ENCODE peak calls at places on chromosomes 6 and 20, in seven cellular contexts. K, D, J, S, E, L and A are unnamed samples.

GRCh38 chr20:11952621-11953020 is 34.9 kb downstream of the BTBD3 start:
- DNase-seq in K (no peak), D (no peak), J (peak; percentile 35), S (peak; percentile 34), E (no peak), L (no peak), A (no peak)

GRCh38 chr6:57109905-57110304 is 19.9 kb downstream of the ZNF451 start:
- DNase-seq in K (no peak), D (no peak), J (peak; percentile 2), S (peak; percentile 73), E (no peak), L (no peak), A (no peak)

GRCh38 chr20:57618091-57618765 is 2.0 kb downstream of the ZBP1 start:
- DNase-seq in K (no peak), D (no peak), J (no peak), S (no peak), E (no peak), L (no peak), A (peak; percentile 86)

GRCh38 chr20:23187759-23188158 is 101.6 kb upstream of the CD93 start:
- DNase-seq in K (no peak), D (no peak), J (no peak), S (no peak), E (no peak), L (no peak), A (peak; percentile 80)

GRCh38 chr6:70847685-70848084 is 109.2 kb downstream of the B3GAT2 start:
- DNase-seq in K (no peak), D (no peak), J (no peak), S (no peak), E (no peak), L (no peak), A (no peak)

GRCh38 chr6:134172020-134172766 is 119.8 kb upstream of the SLC2A12 start:
- DNase-seq in K (no peak), D (no peak), J (no peak), S (peak; percentile 17), E (no peak), L (no peak), A (no peak)

GRCh38 chr6:12844284-12845223 is 128.0 kb downstream of the PHACTR1 start:
- DNase-seq in K (peak; percentile 20), D (peak; percentile 9), J (peak; percentile 22), S (peak; percentile 1), E (no peak), L (peak; percentile 46), A (no peak)

GRCh38 chr20:57480444-57481152 is 44.3 kb downstream of the CTCFL start:
- DNase-seq in K (no peak), D (no peak), J (no peak), S (no peak), E (no peak), L (no peak), A (peak; percentile 51)

GRCh38 chr20:24100370-24101011 is 111.9 kb upstream of the GGTLC1 start:
- DNase-seq in K (peak; percentile 70), D (peak; percentile 15), J (peak; percentile 22), S (peak; percentile 47), E (peak; percentile 44), L (peak; percentile 80), A (no peak)

GRCh38 chr6:30541515-30542403 is 14.5 kb downstream of the GNL1 start:
- DNase-seq in K (peak; percentile 76), D (no peak), J (peak; percentile 82), S (peak; percentile 87), E (peak; percentile 84), L (peak; percentile 85), A (peak; percentile 83)

GRCh38 chr20:46523696-46524328 is 10.5 kb upstream of the ZNF334 start:
- DNase-seq in K (peak; percentile 68), D (peak; percentile 28), J (peak; percentile 8), S (peak; percentile 17), E (peak; percentile 20), L (peak; percentile 62), A (no peak)

GRCh38 chr6:14118091-14118439 is 493 bp downstream of the CD83 start:
- DNase-seq in K (no peak), D (no peak), J (no peak), S (no peak), E (no peak), L (no peak), A (no peak)

DNA sequence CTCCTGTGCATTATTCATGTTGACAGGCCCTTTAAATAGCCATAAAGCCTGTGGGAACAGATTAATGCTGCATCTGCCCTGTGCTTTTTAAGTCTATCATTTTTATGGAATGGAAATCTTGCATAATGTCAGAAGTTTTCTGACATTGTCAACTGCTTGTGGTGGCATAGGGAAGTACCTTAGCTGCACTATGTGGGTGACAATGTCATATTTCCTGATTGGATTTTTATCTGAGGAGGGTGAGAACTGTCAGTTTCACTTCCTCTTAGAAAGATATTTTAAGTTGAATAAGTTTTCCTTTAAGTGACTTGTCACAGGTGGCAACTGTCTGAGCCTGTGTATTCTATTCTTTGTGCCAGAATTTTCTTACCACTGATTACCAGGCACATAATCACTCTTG is 267.9 kb downstream of the PLCB1 start:
- DNase-seq in K (no peak), D (no peak), J (no peak), S (no peak), E (no peak), L (no peak), A (no peak)
- H3K9ac ChIP-seq in K (no peak overlapping the region), D (no peak overlapping the region), J (no peak overlapping the region), S (no peak overlapping the region), E (no peak overlapping the region), L (no peak overlapping the region), A (no peak overlapping the region)

GRCh38 chr20:833450-834150 is at the start of gene FAM110A:
- DNase-seq in K (peak; percentile 90), D (peak; percentile 92), J (peak; percentile 94), S (peak; percentile 91), E (peak; percentile 86), L (peak; percentile 96), A (peak; percentile 99)

GRCh38 chr20:835220-836045 is 1.9 kb downstream of the FAM110A start:
- DNase-seq in K (no peak), D (no peak), J (no peak), S (no peak), E (no peak), L (no peak), A (peak; percentile 51)

GRCh38 chr20:834151-834747 is 734 bp downstream of the FAM110A start:
- DNase-seq in K (no peak), D (no peak), J (no peak), S (no peak), E (no peak), L (peak; percentile 31), A (peak; percentile 57)

GRCh38 chr20:839015-839414 is 5.5 kb downstream of the FAM110A start:
- DNase-seq in K (no peak), D (no peak), J (no peak), S (no peak), E (no peak), L (no peak), A (no peak)

DNA sequence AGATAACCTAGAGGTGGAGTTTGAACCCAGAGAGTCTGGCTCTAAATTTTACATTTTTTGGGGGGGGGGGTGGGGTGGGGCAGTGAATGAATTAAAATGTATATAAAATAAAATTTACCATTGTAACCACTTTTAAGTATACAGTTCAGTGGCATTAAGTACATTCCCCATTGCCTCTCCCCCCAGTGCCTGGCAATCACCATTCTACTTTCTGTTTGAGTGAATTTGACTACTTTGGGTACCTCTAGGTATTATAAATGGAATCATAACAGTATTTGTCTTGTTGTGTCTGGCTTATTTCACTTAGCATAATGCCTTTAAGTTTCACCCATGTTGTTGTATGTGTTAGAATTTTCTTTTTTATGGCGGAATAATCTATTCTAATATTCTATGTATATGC is 2.7 kb downstream of the FAM110A start:
- DNase-seq in K (no peak), D (no peak), J (no peak), S (no peak), E (no peak), L (no peak), A (no peak)
- H3K4me1 ChIP-seq in K (peaks cover 20% of the 10 kb centered on the region), D (peaks cover 4% of the 10 kb centered on the region), J (peaks cover 2% of the 10 kb centered on the region), S (peaks cover 6% of the 10 kb centered on the region), E (no peaks in the 10 kb centered on the region), L (peaks cover 9% of the 10 kb centered on the region), A (peaks cover 11% of the 10 kb centered on the region)

GRCh38 chr6:42315991-42316378 is 98.3 kb upstream of the MRPS10 start:
- DNase-seq in K (peak; percentile 48), D (peak; percentile 54), J (peak; percentile 99), S (peak; percentile 99), E (no peak), L (no peak), A (peak; percentile 81)
- H3K9ac ChIP-seq in K (no peak overlapping the region), D (no peak overlapping the region), J (no peak overlapping the region), S (peak overlapping the region; percentile 12), E (no peak overlapping the region), L (no peak overlapping the region), A (no peak overlapping the region)

DNA sequence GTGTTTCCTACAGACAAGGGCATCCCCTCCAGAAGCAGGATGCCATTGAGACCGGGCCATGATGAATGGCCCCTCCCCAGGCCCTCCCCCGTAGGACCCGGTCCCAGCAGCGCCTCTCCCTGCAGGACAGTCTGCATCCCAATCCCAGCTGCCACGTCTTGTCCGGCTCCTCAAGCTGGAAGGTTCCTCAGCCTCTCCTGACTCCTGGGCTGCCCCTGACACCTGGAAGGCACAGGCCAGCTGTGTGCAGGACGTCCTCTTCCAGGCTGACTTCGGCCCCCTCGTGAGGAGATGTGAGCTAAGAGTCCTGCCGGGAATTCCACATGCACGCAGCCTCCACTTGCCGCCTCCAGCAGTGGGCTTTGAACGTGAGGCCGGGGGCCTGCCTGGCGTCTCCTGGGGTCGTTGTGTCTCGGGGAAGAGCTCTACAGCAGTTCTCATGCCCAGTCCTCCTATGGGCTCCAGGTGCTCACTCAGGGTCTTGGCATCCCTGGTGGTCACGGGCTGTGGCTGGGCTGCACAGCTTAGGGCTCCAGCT is 64.4 kb downstream of the TAF4 start:
- DNase-seq in K (no peak), D (no peak), J (no peak), S (no peak), E (no peak), L (no peak), A (no peak)
- H3K4me1 ChIP-seq in K (peaks cover 32% of the 10 kb centered on the region), D (no peaks in the 10 kb centered on the region), J (no peaks in the 10 kb centered on the region), S (no peaks in the 10 kb centered on the region), E (no peaks in the 10 kb centered on the region), L (no peaks in the 10 kb centered on the region), A (peaks cover 5% of the 10 kb centered on the region)

DNA sequence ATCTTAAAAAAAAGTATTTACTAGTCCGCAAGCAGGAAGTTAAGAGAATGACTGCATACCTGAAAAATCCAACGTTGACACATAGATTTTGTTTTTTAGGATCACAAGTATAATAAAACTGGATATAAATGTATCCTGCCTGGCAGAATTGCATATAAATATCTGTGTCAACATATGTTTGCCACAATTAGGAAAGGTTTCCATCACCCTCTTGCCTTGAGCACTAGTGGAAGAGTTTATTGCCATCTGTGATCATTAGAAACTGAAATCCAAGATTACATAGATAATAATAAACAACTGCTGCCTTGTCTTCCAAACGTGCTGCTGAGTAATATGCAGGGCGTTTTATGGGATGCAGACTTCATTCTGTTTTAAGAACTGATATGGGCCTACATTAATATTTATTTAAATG is 27.9 kb downstream of the PLEKHG1 start:
- DNase-seq in K (no peak), D (no peak), J (peak; percentile 62), S (no peak), E (no peak), L (no peak), A (no peak)
- H3K9ac ChIP-seq in K (no peak overlapping the region), D (no peak overlapping the region), J (no peak overlapping the region), S (no peak overlapping the region), E (no peak overlapping the region), L (no peak overlapping the region), A (peak overlapping the region; percentile 30)

GRCh38 chr20:44792794-44793193 is 17.6 kb downstream of the RIMS4 start:
- DNase-seq in K (no peak), D (no peak), J (no peak), S (no peak), E (no peak), L (no peak), A (no peak)
- H3K4me1 ChIP-seq in K (no peaks in the 10 kb centered on the region), D (peaks cover 5% of the 10 kb centered on the region), J (no peaks in the 10 kb centered on the region), S (no peaks in the 10 kb centered on the region), E (no peaks in the 10 kb centered on the region), L (peaks cover 8% of the 10 kb centered on the region), A (no peaks in the 10 kb centered on the region)